ENCODE peak calls at places on chromosomes 16 and 17, in five cellular contexts. One of them, this sample, is unnamed.

GRCh38 chr17:76820523-76820922 is 47.7 kb upstream of the MGAT5B start:
- DNase-seq in left lung: no peak
- DNase-seq in K562: no peak
- DNase-seq in left ventricle myocardium superior: peak; percentile 43
- DNase-seq in KBM-7: no peak
- DNase-seq in this sample: no peak

GRCh38 chr17:50169881-50170459 is 4.2 kb downstream of the SGCA start:
- DNase-seq in left ventricle myocardium superior: no peak
- DNase-seq in KBM-7: no peak
- DNase-seq in K562: no peak
- DNase-seq in left lung: no peak
- DNase-seq in this sample: no peak

GRCh38 chr16:69566437-69567030 is 768 bp downstream of the NFAT5 start:
- DNase-seq in KBM-7: peak; percentile 54
- DNase-seq in left lung: peak; percentile 67
- DNase-seq in K562: peak; percentile 77
- DNase-seq in left ventricle myocardium superior: peak; percentile 64
- DNase-seq in this sample: peak; percentile 52

GRCh38 chr17:47727704-47728036 is 5.4 kb upstream of the TBX21 start:
- DNase-seq in left ventricle myocardium superior: no peak
- DNase-seq in K562: no peak
- DNase-seq in left lung: no peak
- DNase-seq in KBM-7: no peak
- DNase-seq in this sample: no peak

GRCh38 chr17:2709173-2709661 is 2.3 kb downstream of the CLUH start:
- DNase-seq in left lung: peak; percentile 63
- DNase-seq in KBM-7: no peak
- DNase-seq in K562: no peak
- DNase-seq in left ventricle myocardium superior: no peak
- DNase-seq in this sample: no peak

GRCh38 chr17:31997005-31997404 is 10.2 kb upstream of the LRRC37B start:
- DNase-seq in K562: no peak
- DNase-seq in left lung: no peak
- DNase-seq in KBM-7: no peak
- DNase-seq in left ventricle myocardium superior: no peak
- DNase-seq in this sample: no peak

GRCh38 chr17:68707032-68707431 is 105.9 kb upstream of the FAM20A start:
- DNase-seq in left lung: no peak
- DNase-seq in KBM-7: no peak
- DNase-seq in K562: no peak
- DNase-seq in left ventricle myocardium superior: no peak
- DNase-seq in this sample: peak; percentile 20

GRCh38 chr17:81419333-81419885 is 24.2 kb downstream of the BAHCC1 start:
- DNase-seq in left lung: peak; percentile 84
- DNase-seq in left ventricle myocardium superior: peak; percentile 92
- DNase-seq in KBM-7: no peak
- DNase-seq in K562: peak; percentile 86
- DNase-seq in this sample: peak; percentile 91

GRCh38 chr17:58304735-58305486 is 23.7 kb downstream of the TSPOAP1 start:
- DNase-seq in left lung: no peak
- DNase-seq in left ventricle myocardium superior: no peak
- DNase-seq in KBM-7: no peak
- DNase-seq in K562: no peak
- DNase-seq in this sample: no peak

GRCh38 chr16:87324411-87325275 is 7.5 kb upstream of the C16orf95 start:
- DNase-seq in left lung: no peak
- DNase-seq in left ventricle myocardium superior: no peak
- DNase-seq in KBM-7: peak; percentile 42
- DNase-seq in K562: peak; percentile 79
- DNase-seq in this sample: peak; percentile 69

GRCh38 chr17:19010729-19011505 is 6.4 kb upstream of the FAM83G start:
- DNase-seq in KBM-7: no peak
- DNase-seq in left lung: no peak
- DNase-seq in K562: no peak
- DNase-seq in left ventricle myocardium superior: no peak
- DNase-seq in this sample: no peak

GRCh38 chr16:23967018-23967417 is 131.2 kb downstream of the PRKCB start:
- DNase-seq in K562: no peak
- DNase-seq in KBM-7: peak; percentile 84
- DNase-seq in left ventricle myocardium superior: no peak
- DNase-seq in left lung: no peak
- DNase-seq in this sample: no peak

GRCh38 chr16:78396046-78396445 is 296.6 kb downstream of the WWOX start:
- DNase-seq in left ventricle myocardium superior: no peak
- DNase-seq in K562: peak; percentile 27
- DNase-seq in KBM-7: peak; percentile 23
- DNase-seq in left lung: no peak
- DNase-seq in this sample: no peak

GRCh38 chr17:59753522-59754467 is 46.3 kb downstream of the VMP1 start:
- DNase-seq in left lung: no peak
- DNase-seq in left ventricle myocardium superior: no peak
- DNase-seq in KBM-7: peak; percentile 94
- DNase-seq in K562: peak; percentile 61
- DNase-seq in this sample: peak; percentile 87

GRCh38 chr17:37683454-37683984 is 40.3 kb upstream of the DDX52 start:
- DNase-seq in K562: no peak
- DNase-seq in left ventricle myocardium superior: no peak
- DNase-seq in left lung: no peak
- DNase-seq in KBM-7: no peak
- DNase-seq in this sample: no peak

GRCh38 chr17:35242805-35243458 is at the start of gene SLFN5:
- DNase-seq in KBM-7: peak; percentile 87
- DNase-seq in left lung: peak; percentile 96
- DNase-seq in left ventricle myocardium superior: peak; percentile 96
- DNase-seq in K562: peak; percentile 72
- DNase-seq in this sample: peak; percentile 94

GRCh38 chr17:4594406-4595349 is 10.3 kb downstream of the SMTNL2 start:
- DNase-seq in K562: peak; percentile 64
- DNase-seq in left lung: no peak
- DNase-seq in left ventricle myocardium superior: no peak
- DNase-seq in KBM-7: peak; percentile 65
- DNase-seq in this sample: no peak

GRCh38 chr17:36728030-36728991 is 126.9 kb downstream of the MRM1 start:
- DNase-seq in left ventricle myocardium superior: no peak
- DNase-seq in K562: peak; percentile 72
- DNase-seq in KBM-7: peak; percentile 80
- DNase-seq in left lung: no peak
- DNase-seq in this sample: no peak

GRCh38 chr16:82481455-82481854 is 145.3 kb upstream of the CDH13 start:
- DNase-seq in left lung: no peak
- DNase-seq in left ventricle myocardium superior: no peak
- DNase-seq in K562: no peak
- DNase-seq in KBM-7: no peak
- DNase-seq in this sample: no peak